ENCODE peak calls at places on chromosomes 3 and 15, in eight cellular contexts. One of them, this sample, is unnamed.

GRCh38 chr3:61666615-61667320 is 105.4 kb downstream of the PTPRG start:
- DNase-seq in stomach: no peak
- DNase-seq in BE2C: no peak
- DNase-seq in cardiac muscle cell: no peak
- DNase-seq in gastrocnemius medialis: no peak
- DNase-seq in A549: no peak
- DNase-seq in AG10803: no peak
- DNase-seq in foreskin fibroblast: no peak
- DNase-seq in this sample: no peak

GRCh38 chr3:100023150-100023549 is 91.2 kb downstream of the FILIP1L start:
- DNase-seq in gastrocnemius medialis: no peak
- DNase-seq in BE2C: no peak
- DNase-seq in foreskin fibroblast: no peak
- DNase-seq in stomach: no peak
- DNase-seq in AG10803: peak
- DNase-seq in A549: no peak
- DNase-seq in cardiac muscle cell: no peak
- DNase-seq in this sample: peak

GRCh38 chr15:69730281-69731235 is 277.9 kb downstream of the RPLP1 start:
- DNase-seq in BE2C: no peak
- DNase-seq in AG10803: no peak
- DNase-seq in foreskin fibroblast: no peak
- DNase-seq in stomach: no peak
- DNase-seq in gastrocnemius medialis: no peak
- DNase-seq in cardiac muscle cell: no peak
- DNase-seq in A549: no peak
- DNase-seq in this sample: peak

GRCh38 chr15:84595660-84596059 is 5.1 kb upstream of the ZSCAN2 start:
- DNase-seq in foreskin fibroblast: no peak
- DNase-seq in AG10803: no peak
- DNase-seq in gastrocnemius medialis: no peak
- DNase-seq in stomach: no peak
- DNase-seq in cardiac muscle cell: no peak
- DNase-seq in BE2C: no peak
- DNase-seq in A549: no peak
- DNase-seq in this sample: no peak

GRCh38 chr3:146803746-146804145 is 198.6 kb upstream of the PLSCR5 start:
- DNase-seq in foreskin fibroblast: peak
- DNase-seq in A549: no peak
- DNase-seq in BE2C: no peak
- DNase-seq in stomach: no peak
- DNase-seq in AG10803: peak
- DNase-seq in cardiac muscle cell: no peak
- DNase-seq in gastrocnemius medialis: peak
- DNase-seq in this sample: peak

GRCh38 chr3:197196192-197196591 is 102.2 kb downstream of the DLG1 start:
- DNase-seq in A549: no peak
- DNase-seq in cardiac muscle cell: no peak
- DNase-seq in gastrocnemius medialis: no peak
- DNase-seq in foreskin fibroblast: no peak
- DNase-seq in BE2C: no peak
- DNase-seq in AG10803: no peak
- DNase-seq in stomach: no peak
- DNase-seq in this sample: no peak

GRCh38 chr3:435969-436492 is 239.5 kb downstream of the CHL1 start:
- DNase-seq in gastrocnemius medialis: no peak
- DNase-seq in foreskin fibroblast: no peak
- DNase-seq in stomach: no peak
- DNase-seq in BE2C: no peak
- DNase-seq in A549: no peak
- DNase-seq in AG10803: no peak
- DNase-seq in cardiac muscle cell: no peak
- DNase-seq in this sample: no peak

GRCh38 chr15:85667491-85668424 is 127.0 kb downstream of the KLHL25 start:
- DNase-seq in A549: peak
- DNase-seq in cardiac muscle cell: peak
- DNase-seq in stomach: no peak
- DNase-seq in gastrocnemius medialis: no peak
- DNase-seq in BE2C: no peak
- DNase-seq in foreskin fibroblast: peak
- DNase-seq in AG10803: peak
- DNase-seq in this sample: peak

GRCh38 chr15:69200773-69201745 is 40.6 kb downstream of the GLCE start:
- DNase-seq in gastrocnemius medialis: no peak
- DNase-seq in A549: peak
- DNase-seq in stomach: no peak
- DNase-seq in BE2C: no peak
- DNase-seq in foreskin fibroblast: no peak
- DNase-seq in cardiac muscle cell: no peak
- DNase-seq in AG10803: no peak
- DNase-seq in this sample: no peak

GRCh38 chr3:53502737-53503136 is 8.3 kb downstream of the CACNA1D start:
- DNase-seq in foreskin fibroblast: no peak
- DNase-seq in gastrocnemius medialis: no peak
- DNase-seq in AG10803: no peak
- DNase-seq in cardiac muscle cell: no peak
- DNase-seq in A549: no peak
- DNase-seq in stomach: no peak
- DNase-seq in BE2C: no peak
- DNase-seq in this sample: no peak

GRCh38 chr3:157922614-157923013 is 183.6 kb downstream of the SHOX2 start:
- DNase-seq in AG10803: no peak
- DNase-seq in cardiac muscle cell: no peak
- DNase-seq in stomach: no peak
- DNase-seq in foreskin fibroblast: no peak
- DNase-seq in BE2C: no peak
- DNase-seq in A549: no peak
- DNase-seq in gastrocnemius medialis: no peak
- DNase-seq in this sample: no peak

GRCh38 chr3:157921271-157921670 is 184.9 kb downstream of the SHOX2 start:
- DNase-seq in gastrocnemius medialis: no peak
- DNase-seq in A549: no peak
- DNase-seq in foreskin fibroblast: no peak
- DNase-seq in stomach: no peak
- DNase-seq in AG10803: peak
- DNase-seq in cardiac muscle cell: no peak
- DNase-seq in BE2C: no peak
- DNase-seq in this sample: no peak

GRCh38 chr3:157918402-157918801 is 187.8 kb downstream of the SHOX2 start:
- DNase-seq in stomach: no peak
- DNase-seq in AG10803: no peak
- DNase-seq in BE2C: no peak
- DNase-seq in foreskin fibroblast: no peak
- DNase-seq in A549: no peak
- DNase-seq in cardiac muscle cell: no peak
- DNase-seq in gastrocnemius medialis: no peak
- DNase-seq in this sample: no peak

GRCh38 chr3:157920804-157921203 is 185.4 kb downstream of the SHOX2 start:
- DNase-seq in A549: no peak
- DNase-seq in AG10803: peak
- DNase-seq in foreskin fibroblast: no peak
- DNase-seq in gastrocnemius medialis: no peak
- DNase-seq in stomach: no peak
- DNase-seq in cardiac muscle cell: no peak
- DNase-seq in BE2C: no peak
- DNase-seq in this sample: no peak

GRCh38 chr3:157921767-157922166 is 184.5 kb downstream of the SHOX2 start:
- DNase-seq in foreskin fibroblast: no peak
- DNase-seq in stomach: no peak
- DNase-seq in BE2C: no peak
- DNase-seq in AG10803: peak
- DNase-seq in gastrocnemius medialis: no peak
- DNase-seq in A549: no peak
- DNase-seq in cardiac muscle cell: no peak
- DNase-seq in this sample: no peak
- TF ChIP-seq CTCF in foreskin fibroblast: no peak
- TF ChIP-seq CTCF in stomach: no peak
- TF ChIP-seq CTCF in BE2C: no peak
- TF ChIP-seq CTCF in AG10803: no peak
- TF ChIP-seq CTCF in gastrocnemius medialis: no peak
- TF ChIP-seq CTCF in A549: no peak
- TF ChIP-seq CTCF in cardiac muscle cell: no peak
- TF ChIP-seq CTCF in this sample: no peak

GRCh38 chr3:133570139-133570936 is 3.1 kb upstream of the CDV3 start:
- DNase-seq in foreskin fibroblast: peak
- DNase-seq in cardiac muscle cell: peak
- DNase-seq in AG10803: peak
- DNase-seq in stomach: peak
- DNase-seq in gastrocnemius medialis: no peak
- DNase-seq in A549: peak
- DNase-seq in BE2C: no peak
- DNase-seq in this sample: peak
- H3K4me3 ChIP-seq in foreskin fibroblast: no peak
- H3K4me3 ChIP-seq in cardiac muscle cell: no peak
- H3K4me3 ChIP-seq in AG10803: no peak
- H3K4me3 ChIP-seq in stomach: no peak
- H3K4me3 ChIP-seq in gastrocnemius medialis: no peak
- H3K4me3 ChIP-seq in A549: no peak
- H3K4me3 ChIP-seq in BE2C: no peak
- H3K4me3 ChIP-seq in this sample: no peak

DNA sequence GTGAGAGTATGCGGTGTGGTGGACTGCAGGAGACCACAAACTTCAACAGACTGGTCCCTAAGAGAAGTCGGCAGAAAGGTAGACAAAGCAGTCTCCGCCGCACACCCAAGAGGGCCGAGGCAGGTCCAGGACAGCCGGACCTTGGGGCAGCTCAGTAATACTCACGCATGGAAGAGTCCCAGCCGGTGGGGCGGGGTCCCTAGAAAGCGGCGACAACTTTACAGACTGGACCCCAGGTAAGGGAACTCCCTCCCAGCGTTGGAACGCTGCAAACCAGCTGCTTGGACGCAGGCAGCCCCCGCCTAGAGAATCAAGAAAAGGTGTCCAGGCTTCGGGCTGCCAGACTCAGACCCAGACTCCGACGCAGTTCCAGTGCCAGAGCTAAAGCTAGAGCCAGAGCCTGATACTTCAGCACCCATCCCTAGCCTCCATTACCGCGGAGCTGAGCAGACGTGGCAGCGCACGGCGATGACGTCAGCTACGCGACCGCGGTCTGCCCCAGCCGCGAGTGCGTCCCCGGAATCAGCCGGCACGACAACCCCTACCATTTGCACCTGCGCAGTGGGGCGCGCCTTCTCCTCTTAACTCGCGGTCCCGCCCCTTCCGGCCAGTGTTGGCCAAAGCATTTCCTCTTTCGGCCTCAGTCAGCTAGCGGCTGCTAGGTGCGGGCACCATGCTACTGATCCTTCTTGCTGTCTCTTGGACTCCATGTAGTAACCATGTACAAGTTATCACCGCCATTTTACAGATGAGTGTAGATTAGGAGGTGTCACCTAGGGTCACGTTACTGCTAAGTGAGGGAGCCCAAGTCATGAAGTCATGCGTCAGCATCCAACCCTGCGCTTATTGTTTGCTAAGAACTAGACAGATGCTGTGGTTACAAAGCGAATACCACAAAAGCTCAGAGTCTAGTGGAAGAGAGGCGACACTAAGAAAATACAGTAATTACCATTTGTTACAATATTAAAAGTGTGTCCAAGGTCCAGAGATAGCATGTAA is at the start of gene TMEM39A:
- DNase-seq in stomach: peak
- DNase-seq in A549: peak
- DNase-seq in cardiac muscle cell: peak
- DNase-seq in foreskin fibroblast: peak
- DNase-seq in gastrocnemius medialis: peak
- DNase-seq in BE2C: peak
- DNase-seq in AG10803: peak
- DNase-seq in this sample: peak
- TF ChIP-seq CTCF in stomach: no peak
- TF ChIP-seq CTCF in A549: no peak
- TF ChIP-seq CTCF in cardiac muscle cell: no peak
- TF ChIP-seq CTCF in foreskin fibroblast: no peak
- TF ChIP-seq CTCF in gastrocnemius medialis: no peak
- TF ChIP-seq CTCF in BE2C: peak
- TF ChIP-seq CTCF in AG10803: peak
- TF ChIP-seq CTCF in this sample: peak

DNA sequence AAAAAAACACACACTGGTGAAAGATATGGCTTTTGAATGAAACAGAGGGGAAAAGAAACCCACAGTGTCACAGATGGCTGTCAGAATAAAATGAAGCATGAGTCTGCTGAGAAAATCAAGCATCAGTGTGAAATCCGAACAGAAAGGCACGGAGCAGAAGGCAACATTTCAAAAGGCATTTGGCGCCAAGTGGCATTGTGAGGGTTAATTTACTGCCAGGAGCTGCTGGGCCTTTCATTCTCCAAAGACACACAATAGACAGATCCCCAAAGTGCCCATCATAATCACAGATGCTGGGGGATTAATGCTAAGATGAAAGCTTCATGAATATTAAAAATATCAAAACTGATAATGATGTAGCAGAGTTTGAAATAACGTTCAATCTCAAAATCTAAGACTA is 589.3 kb downstream of the ROBO1 start:
- DNase-seq in foreskin fibroblast: no peak
- DNase-seq in gastrocnemius medialis: no peak
- DNase-seq in A549: no peak
- DNase-seq in BE2C: no peak
- DNase-seq in stomach: no peak
- DNase-seq in cardiac muscle cell: no peak
- DNase-seq in AG10803: no peak
- DNase-seq in this sample: no peak
- H3K4me3 ChIP-seq in foreskin fibroblast: no peak
- H3K4me3 ChIP-seq in gastrocnemius medialis: no peak
- H3K4me3 ChIP-seq in A549: no peak
- H3K4me3 ChIP-seq in BE2C: no peak
- H3K4me3 ChIP-seq in stomach: no peak
- H3K4me3 ChIP-seq in cardiac muscle cell: no peak
- H3K4me3 ChIP-seq in AG10803: no peak
- H3K4me3 ChIP-seq in this sample: no peak